ENCODE peak calls at places on chromosomes 12 and 14, in nine cellular contexts. X is CD8-positive, alpha-beta T cell; H is activated naive CD4-positive, alpha-beta T cell; F is lower leg skin; W is Ammon's horn; Y is psoas muscle; V is A549; C is globus pallidus; O is EL. U is an unnamed sample.

GRCh38 chr12:22257100-22257499 is 77.4 kb downstream of the ST8SIA1 start:
- DNase-seq in X (no peak), H (no peak), F (no peak), W (no peak), Y (no peak), V (no peak), C (no peak), O (no peak), U (no peak)

GRCh38 chr14:50926851-50927386 is 17.4 kb downstream of the PYGL start:
- DNase-seq in X (no peak), H (no peak), F (no peak), W (no peak), Y (no peak), V (no peak), C (no peak), O (no peak), U (no peak)

GRCh38 chr14:99230271-99231141 is 41.5 kb downstream of the BCL11B start:
- DNase-seq in X (peak), H (peak), F (no peak), W (no peak), Y (no peak), V (no peak), C (no peak), O (no peak), U (peak)

GRCh38 chr12:103012884-103013283 is 55.4 kb downstream of the ASCL1 start:
- DNase-seq in X (no peak), H (no peak), F (no peak), W (peak), Y (no peak), V (no peak), C (peak), O (no peak), U (no peak)

GRCh38 chr12:121300083-121300819 is 3.7 kb upstream of the CAMKK2 start:
- DNase-seq in X (no peak), H (no peak), F (peak), W (no peak), Y (no peak), V (no peak), C (no peak), O (no peak), U (no peak)

GRCh38 chr12:50088577-50089335 is 3.6 kb downstream of the SMARCD1 start:
- DNase-seq in X (no peak), H (no peak), F (no peak), W (peak), Y (no peak), V (peak), C (no peak), O (peak), U (peak)

GRCh38 chr12:98243190-98243589 is 272.2 kb upstream of the TMPO start:
- DNase-seq in X (no peak), H (no peak), F (no peak), W (no peak), Y (no peak), V (no peak), C (no peak), O (no peak), U (no peak)

GRCh38 chr12:21353948-21354347 is 18.8 kb upstream of the IAPP start:
- DNase-seq in X (no peak), H (no peak), F (no peak), W (no peak), Y (no peak), V (no peak), C (no peak), O (no peak), U (no peak)